ENCODE peak calls at places on chromosomes 5 and 9, in five cellular contexts. K, E, F, H and P are unnamed samples.

GRCh38 chr5:170312666-170313065 is 15.1 kb upstream of the LCP2 start:
- DNase-seq in K (no peak), E (no peak), F (no peak), H (peak), P (peak)

GRCh38 chr9:133711428-133712220 is 26.5 kb downstream of the SARDH start:
- DNase-seq in K (peak), E (no peak), F (no peak), H (peak), P (no peak)

GRCh38 chr9:16769291-16769690 is 101.2 kb downstream of the BNC2 start:
- DNase-seq in K (no peak), E (no peak), F (no peak), H (no peak), P (no peak)

GRCh38 chr5:40841068-40841805 is at the start of gene CARD6:
- DNase-seq in K (no peak), E (peak), F (no peak), H (peak), P (peak)

GRCh38 chr9:129783516-129784361 is 19.2 kb upstream of the TOR1B start:
- DNase-seq in K (peak), E (peak), F (peak), H (peak), P (peak)

GRCh38 chr9:33445389-33445881 is 2.0 kb downstream of the AQP3 start:
- DNase-seq in K (no peak), E (no peak), F (no peak), H (no peak), P (peak)

GRCh38 chr9:114259800-114260523 is 62.9 kb upstream of the ORM1 start:
- DNase-seq in K (no peak), E (no peak), F (no peak), H (no peak), P (no peak)

GRCh38 chr5:41793156-41793770 is 77.0 kb downstream of the OXCT1 start:
- DNase-seq in K (no peak), E (no peak), F (no peak), H (peak), P (peak)

GRCh38 chr5:117054808-117055398 is 480.3 kb upstream of the SEMA6A start:
- DNase-seq in K (no peak), E (no peak), F (no peak), H (no peak), P (no peak)

GRCh38 chr9:108580021-108580439 is 275.8 kb downstream of the ACTL7B start:
- DNase-seq in K (no peak), E (no peak), F (no peak), H (peak), P (peak)

GRCh38 chr5:60223342-60223741 is 329.8 kb upstream of the PDE4D start:
- DNase-seq in K (no peak), E (no peak), F (no peak), H (peak), P (no peak)

GRCh38 chr9:122402403-122403268 is 31.8 kb downstream of the PTGS1 start:
- DNase-seq in K (no peak), E (peak), F (no peak), H (peak), P (peak)

GRCh38 chr9:71944754-71945409 is 33.4 kb downstream of the C9orf85 start:
- DNase-seq in K (no peak), E (no peak), F (no peak), H (no peak), P (peak)

GRCh38 chr5:94983861-94984535 is 300.9 kb downstream of the MCTP1 start:
- DNase-seq in K (no peak), E (no peak), F (no peak), H (peak), P (peak)

GRCh38 chr9:109816490-109816889 is 36.5 kb downstream of the PALM2AKAP2 start:
- DNase-seq in K (no peak), E (no peak), F (peak), H (peak), P (peak)

GRCh38 chr5:3605298-3606010 is 9.8 kb downstream of the IRX1 start:
- DNase-seq in K (no peak), E (no peak), F (no peak), H (no peak), P (no peak)

GRCh38 chr5:125093776-125094175 is 347.3 kb upstream of the ZNF608 start:
- DNase-seq in K (no peak), E (no peak), F (no peak), H (peak), P (peak)

GRCh38 chr9:86637515-86637914 is 283.3 kb upstream of the TUT7 start:
- DNase-seq in K (no peak), E (no peak), F (peak), H (peak), P (peak)

GRCh38 chr5:175920506-175920865 is 47.6 kb downstream of the THOC3 start:
- DNase-seq in K (no peak), E (no peak), F (no peak), H (no peak), P (no peak)

GRCh38 chr5:154356256-154356655 is 89.5 kb upstream of the SAP30L start:
- DNase-seq in K (peak), E (no peak), F (no peak), H (peak), P (peak)

GRCh38 chr5:80870442-80870841 is 89.7 kb upstream of the RASGRF2 start:
- DNase-seq in K (no peak), E (no peak), F (no peak), H (peak), P (no peak)

GRCh38 chr5:153157156-153157555 is 333.3 kb upstream of the GRIA1 start:
- DNase-seq in K (no peak), E (no peak), F (no peak), H (no peak), P (no peak)

GRCh38 chr5:153153086-153153485 is 337.4 kb upstream of the GRIA1 start:
- DNase-seq in K (no peak), E (no peak), F (no peak), H (peak), P (peak)

GRCh38 chr5:153159611-153160010 is 330.9 kb upstream of the GRIA1 start:
- DNase-seq in K (no peak), E (no peak), F (no peak), H (peak), P (peak)

GRCh38 chr5:153158608-153159007 is 331.9 kb upstream of the GRIA1 start:
- DNase-seq in K (no peak), E (no peak), F (no peak), H (no peak), P (peak)
- TF ChIP-seq CTCF in K (no peak), E (no peak), F (no peak), H (no peak), P (no peak)

DNA sequence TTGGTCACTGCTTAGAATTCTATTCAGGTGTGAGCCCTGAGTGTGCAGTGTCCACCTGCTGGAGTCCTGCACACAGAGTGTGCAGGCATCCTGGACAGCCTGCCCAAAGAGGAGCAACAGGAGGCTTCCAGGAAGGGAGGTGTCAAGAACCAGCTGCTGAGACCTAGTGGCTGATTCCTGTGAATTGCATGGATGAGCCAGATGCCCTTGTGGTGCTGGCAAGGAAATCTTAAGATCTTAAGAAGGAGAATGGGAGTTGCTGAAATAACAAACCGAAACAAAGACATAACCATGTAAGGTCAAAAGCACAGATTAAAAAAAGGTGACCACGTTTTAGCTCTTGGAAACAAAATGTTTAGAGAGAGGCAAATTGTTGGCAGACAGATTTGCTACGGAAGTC is 29.3 kb upstream of the RPS23 start:
- DNase-seq in K (no peak), E (no peak), F (no peak), H (peak), P (no peak)
- TF ChIP-seq CTCF in K (no peak), E (no peak), F (no peak), H (no peak), P (no peak)

GRCh38 chr9:20623021-20623747 is 885 bp upstream of the MLLT3 start:
- DNase-seq in K (peak), E (peak), F (peak), H (no peak), P (peak)
- TF ChIP-seq CTCF in K (no peak), E (no peak), F (no peak), H (no peak), P (no peak)

GRCh38 chr5:36305571-36306326 is 4.0 kb upstream of the RANBP3L start:
- DNase-seq in K (peak), E (peak), F (peak), H (peak), P (peak)
- TF ChIP-seq CTCF in K (peak), E (peak), F (peak), H (peak), P (peak)

GRCh38 chr9:136324501-136325300 is 2.6 kb upstream of the GPSM1 start:
- DNase-seq in K (no peak), E (no peak), F (no peak), H (no peak), P (no peak)
- TF ChIP-seq CTCF in K (no peak), E (no peak), F (no peak), H (no peak), P (no peak)

DNA sequence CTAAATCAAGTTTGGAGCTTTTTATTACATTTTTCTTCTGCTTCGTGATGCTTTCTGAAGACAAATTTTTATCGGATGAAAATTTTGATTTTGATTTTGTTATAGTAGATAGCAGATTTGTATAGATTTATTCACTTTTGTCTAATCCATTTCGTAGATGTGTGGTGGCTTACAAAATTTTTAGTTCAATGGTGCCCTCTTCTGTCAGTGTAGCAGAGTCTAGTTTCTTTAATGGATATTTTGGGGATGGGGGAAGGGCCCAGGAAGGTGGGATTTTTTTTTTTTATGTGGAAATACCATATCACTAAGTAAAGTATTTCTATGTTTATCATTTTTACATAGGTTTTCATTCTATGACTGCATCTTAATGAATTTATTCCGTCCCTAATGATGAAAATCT is 259.9 kb upstream of the TARS1 start:
- DNase-seq in K (no peak), E (no peak), F (no peak), H (peak), P (peak)
- TF ChIP-seq CTCF in K (peak), E (no peak), F (peak), H (peak), P (peak)

GRCh38 chr5:42950466-42951168 is 89.5 kb downstream of the ANXA2R start:
- DNase-seq in K (peak), E (peak), F (peak), H (peak), P (peak)

GRCh38 chr5:42951847-42952411 is 88.2 kb downstream of the ANXA2R start:
- DNase-seq in K (no peak), E (peak), F (peak), H (peak), P (no peak)

GRCh38 chr5:42950091-42950465 is 90.0 kb downstream of the ANXA2R start:
- DNase-seq in K (no peak), E (no peak), F (no peak), H (no peak), P (no peak)

GRCh38 chr5:42952575-42952974 is 87.5 kb downstream of the ANXA2R start:
- DNase-seq in K (no peak), E (no peak), F (no peak), H (no peak), P (no peak)

GRCh38 chr5:42951169-42951846 is 88.8 kb downstream of the ANXA2R start:
- DNase-seq in K (no peak), E (peak), F (peak), H (peak), P (no peak)
- TF ChIP-seq CTCF in K (no peak), E (no peak), F (no peak), H (no peak), P (no peak)